ENCODE peak calls at places on chromosome 3, in four cellular contexts. P, Z, N and C are unnamed samples.

GRCh38 chr3:141050913-141051632 is at the start of gene SPSB4:
- DNase-seq in P (peak; percentile 90), Z (peak; percentile 97), N (peak; percentile 27), C (peak; percentile 93)

GRCh38 chr3:156551746-156552145 is 3.2 kb downstream of the SSR3 start:
- DNase-seq in P (no peak), Z (peak; percentile 60), N (peak; percentile 89), C (no peak)

GRCh38 chr3:147816770-147817169 is 407.6 kb downstream of the ZIC1 start:
- DNase-seq in P (no peak), Z (no peak), N (no peak), C (no peak)

GRCh38 chr3:45034612-45035252 is 8.6 kb downstream of the CLEC3B start:
- DNase-seq in P (no peak), Z (no peak), N (no peak), C (no peak)

GRCh38 chr3:16842710-16843270 is 42.0 kb upstream of the PLCL2 start:
- DNase-seq in P (no peak), Z (peak; percentile 23), N (no peak), C (no peak)

GRCh38 chr3:139173372-139174108 is 128.8 kb upstream of the PRR23C start:
- DNase-seq in P (no peak), Z (no peak), N (no peak), C (no peak)

GRCh38 chr3:46847744-46848143 is 15.5 kb downstream of the MYL3 start:
- DNase-seq in P (no peak), Z (no peak), N (no peak), C (peak; percentile 24)

GRCh38 chr3:14434105-14434504 is 31.7 kb downstream of the SLC6A6 start:
- DNase-seq in P (no peak), Z (no peak), N (peak; percentile 65), C (no peak)

GRCh38 chr3:108513961-108514360 is 3.6 kb upstream of the MYH15 start:
- DNase-seq in P (no peak), Z (no peak), N (peak; percentile 27), C (no peak)

GRCh38 chr3:105987809-105988208 is 119.0 kb upstream of the CBLB start:
- DNase-seq in P (no peak), Z (no peak), N (no peak), C (no peak)

GRCh38 chr3:4995500-4996053 is 16.3 kb downstream of the BHLHE40 start:
- DNase-seq in P (peak; percentile 23), Z (peak; percentile 65), N (peak; percentile 83), C (no peak)

GRCh38 chr3:173411288-173412064 is 13.9 kb downstream of the NLGN1 start:
- DNase-seq in P (no peak), Z (peak; percentile 25), N (peak; percentile 51), C (no peak)

DNA sequence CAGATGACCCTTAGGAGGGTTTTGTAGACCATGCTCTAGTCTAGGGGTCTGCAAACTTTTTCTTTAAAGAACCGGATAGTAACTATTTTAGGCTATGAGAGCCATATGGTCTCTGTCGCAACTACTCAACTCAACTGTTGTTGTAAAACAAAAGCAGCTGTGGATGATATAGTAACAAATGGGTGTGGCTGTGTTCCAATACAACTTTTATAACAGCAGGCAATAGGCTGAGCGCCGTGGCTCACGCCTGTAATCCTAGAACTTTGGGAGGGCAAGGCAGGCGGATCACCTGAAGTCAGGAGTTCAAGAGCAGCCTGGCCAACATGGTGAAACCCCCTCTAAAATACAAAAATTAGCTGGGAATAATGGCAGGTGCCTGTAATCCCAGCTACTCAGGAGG is 6.1 kb upstream of the CMTM6 start:
- DNase-seq in P (no peak), Z (no peak), N (peak; percentile 37), C (no peak)
- H3K56ac ChIP-seq in P (no peak overlapping the region), Z (no peak overlapping the region), N (no peak overlapping the region), C (no peak overlapping the region)

DNA sequence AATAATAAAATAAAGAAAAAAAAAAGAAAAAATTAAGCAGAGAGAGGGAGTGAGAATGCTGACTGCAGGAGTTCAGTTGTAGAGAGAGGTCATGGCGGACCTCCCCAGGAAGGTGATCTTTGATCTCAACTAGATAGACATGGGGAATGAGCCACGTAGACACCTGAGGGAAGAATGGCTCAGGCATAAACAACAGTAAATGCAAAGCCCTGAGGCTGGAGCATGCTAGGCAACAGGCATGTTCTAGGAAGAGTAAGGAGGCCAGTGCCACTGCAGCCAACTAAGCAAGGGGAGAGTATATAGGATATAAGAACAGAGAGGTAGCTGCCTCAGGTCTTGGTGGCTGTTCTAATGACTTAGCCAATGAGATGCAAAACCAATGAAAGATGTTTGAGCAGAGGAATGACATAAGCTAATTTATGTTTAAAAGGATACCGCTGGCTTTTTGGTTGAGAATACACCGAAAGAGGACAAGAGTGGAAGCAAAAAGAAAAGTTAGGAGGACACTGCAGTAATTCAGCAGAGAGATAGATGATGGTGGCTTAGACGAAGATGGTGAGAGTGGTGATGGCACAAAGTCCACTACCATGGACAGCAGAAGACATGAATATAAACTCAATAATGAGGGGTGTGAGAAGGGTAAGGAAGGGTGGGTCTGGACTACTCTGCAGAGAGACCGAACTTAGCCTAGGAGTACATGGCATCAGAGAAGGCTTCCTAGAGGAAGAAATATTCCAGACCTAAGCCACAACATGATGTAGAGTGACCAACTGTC is 174.6 kb downstream of the P3H2 start:
- DNase-seq in P (no peak), Z (no peak), N (no peak), C (no peak)
- H3K56ac ChIP-seq in P (no peak overlapping the region), Z (no peak overlapping the region), N (no peak overlapping the region), C (no peak overlapping the region)

DNA sequence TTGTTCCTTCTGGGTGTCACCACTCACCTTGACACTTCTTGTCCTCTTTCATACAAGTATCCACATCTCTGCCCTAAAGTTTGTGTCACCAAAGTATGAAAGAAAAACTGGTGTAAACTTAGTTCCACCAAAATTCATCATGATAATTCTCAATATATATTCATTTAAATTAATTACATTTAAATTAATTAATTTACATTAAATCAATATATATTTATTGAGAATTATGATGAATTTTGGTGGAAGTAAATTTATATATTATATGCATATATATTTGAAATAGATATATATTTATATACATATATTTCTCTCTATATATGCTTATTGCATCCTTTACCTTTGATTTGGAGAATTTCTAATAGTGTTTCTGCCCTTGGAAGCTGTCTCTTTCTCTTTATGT is 828.3 kb downstream of the PDCD6IP start:
- DNase-seq in P (no peak), Z (no peak), N (no peak), C (no peak)
- H3K56ac ChIP-seq in P (no peak overlapping the region), Z (no peak overlapping the region), N (no peak overlapping the region), C (no peak overlapping the region)

DNA sequence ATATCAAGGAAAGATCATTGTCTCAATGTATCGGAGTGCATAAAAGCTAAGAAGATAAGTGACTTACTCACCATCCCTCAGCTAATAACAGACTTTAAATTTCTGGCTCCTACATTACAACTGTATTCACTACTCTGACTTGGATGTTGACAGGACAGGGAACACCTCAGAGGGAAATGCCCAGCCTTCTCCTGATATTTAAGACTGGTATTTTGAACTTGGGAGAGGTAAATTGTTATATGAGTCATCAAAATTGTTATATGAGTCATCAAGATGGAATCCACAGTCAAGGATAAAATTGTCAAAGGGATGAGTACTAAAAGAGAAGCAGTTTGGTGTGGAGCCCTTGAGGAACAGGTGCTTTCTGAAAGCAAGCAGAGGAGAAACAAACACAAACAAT is 961.4 kb downstream of the VGLL3 start:
- DNase-seq in P (no peak), Z (peak; percentile 60), N (no peak), C (no peak)
- H3K56ac ChIP-seq in P (no peak overlapping the region), Z (no peak overlapping the region), N (no peak overlapping the region), C (no peak overlapping the region)

DNA sequence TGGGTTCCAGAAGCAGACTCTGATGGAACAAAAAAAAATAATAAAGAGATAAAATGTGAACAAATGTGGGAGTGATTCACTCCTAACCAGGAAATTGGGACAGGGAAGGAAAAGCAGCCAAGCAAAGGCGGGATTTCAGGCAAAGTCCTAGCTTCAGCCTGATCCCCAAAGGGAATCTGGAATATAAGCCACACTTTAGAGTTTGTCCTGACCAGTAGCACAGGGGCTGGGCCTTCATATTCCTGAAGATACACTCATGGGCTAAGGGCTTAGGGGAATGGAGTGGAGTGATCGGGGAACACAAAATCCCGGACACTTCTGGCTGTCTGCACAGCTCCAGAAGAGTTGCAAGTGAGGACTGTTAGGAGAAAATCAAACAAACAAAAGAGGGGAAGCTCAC is 135.0 kb upstream of the COL8A1 start:
- DNase-seq in P (no peak), Z (no peak), N (peak; percentile 40), C (no peak)
- H3K56ac ChIP-seq in P (no peak overlapping the region), Z (no peak overlapping the region), N (no peak overlapping the region), C (no peak overlapping the region)

GRCh38 chr3:100110101-100110500 is 4.2 kb downstream of the FILIP1L start:
- DNase-seq in P (no peak), Z (no peak), N (no peak), C (no peak)
- H3K56ac ChIP-seq in P (no peak overlapping the region), Z (no peak overlapping the region), N (no peak overlapping the region), C (no peak overlapping the region)

DNA sequence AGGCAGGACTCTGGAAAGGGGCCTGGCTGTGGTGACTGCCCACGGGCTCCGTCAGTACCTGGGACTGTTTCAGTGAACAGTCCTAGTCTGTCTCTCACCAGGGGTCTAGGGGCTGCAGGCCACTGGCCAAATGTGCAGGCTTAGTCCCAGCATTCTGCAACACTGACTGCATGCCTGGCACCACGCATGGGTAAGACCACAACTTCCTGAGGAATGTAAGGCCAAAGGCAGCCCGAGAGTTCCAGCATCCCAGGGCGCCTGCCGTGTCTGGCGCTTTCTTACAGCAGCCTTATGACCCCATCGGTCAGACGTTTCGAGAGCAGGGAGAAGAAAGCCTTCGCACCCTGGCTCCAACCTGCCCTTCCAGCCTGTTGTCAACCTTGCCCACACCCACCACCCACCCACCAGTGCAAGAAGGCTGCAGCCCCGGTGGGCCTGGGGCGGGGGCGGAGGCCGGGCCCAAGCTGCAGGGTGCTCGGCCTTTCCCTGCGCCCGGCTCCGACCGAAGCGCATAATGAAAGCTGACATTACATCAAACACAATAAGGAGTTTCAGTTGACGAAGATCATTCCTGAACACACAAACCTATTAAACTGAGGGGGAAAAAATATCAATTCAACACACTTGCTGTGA is 29.5 kb upstream of the TMEM115 start:
- DNase-seq in P (no peak), Z (peak; percentile 37), N (no peak), C (no peak)
- H3K56ac ChIP-seq in P (no peak overlapping the region), Z (no peak overlapping the region), N (no peak overlapping the region), C (no peak overlapping the region)

DNA sequence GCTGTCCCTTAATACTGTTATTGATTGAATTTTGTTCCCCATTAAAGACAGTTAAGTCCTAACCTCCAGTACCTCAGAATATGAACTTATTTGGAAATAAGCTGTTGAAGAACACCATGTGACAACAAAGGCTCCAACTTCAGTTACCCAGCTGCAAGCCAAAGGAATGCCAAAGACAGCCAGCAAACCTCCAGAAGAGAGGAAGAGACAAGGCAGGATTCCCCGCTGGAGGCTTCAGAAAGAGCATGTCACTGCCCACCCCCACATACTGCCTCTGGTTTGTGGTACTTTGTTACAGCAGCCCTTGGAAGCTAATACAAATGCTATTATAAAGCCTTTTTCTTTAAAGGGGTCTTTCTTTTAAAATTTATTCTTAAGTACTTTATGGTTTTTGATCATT is 18.4 kb upstream of the NEK10 start:
- DNase-seq in P (no peak), Z (peak; percentile 48), N (peak; percentile 13), C (no peak)
- H3K56ac ChIP-seq in P (no peak overlapping the region), Z (no peak overlapping the region), N (no peak overlapping the region), C (no peak overlapping the region)

DNA sequence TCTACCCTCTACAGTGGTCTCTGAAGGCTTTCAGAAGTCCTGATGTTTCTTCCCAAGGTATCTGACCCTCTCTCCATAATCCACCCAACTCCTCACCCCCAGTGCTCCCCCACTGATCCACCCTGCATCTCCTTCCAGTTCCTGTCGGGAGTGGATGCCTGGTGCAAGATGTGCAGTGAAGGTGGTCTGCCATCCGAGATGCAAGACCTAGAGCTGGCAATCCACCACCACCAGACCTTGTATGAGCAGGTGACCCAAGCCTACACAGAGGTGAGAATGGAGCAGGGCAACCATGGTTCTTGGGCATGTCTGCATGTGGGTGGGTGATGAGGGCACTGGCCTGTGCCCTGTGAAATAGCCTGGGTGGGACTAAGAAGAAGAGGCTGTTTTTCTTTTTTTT is 337.8 kb upstream of the ROPN1 start:
- DNase-seq in P (no peak), Z (no peak), N (no peak), C (no peak)
- H3K56ac ChIP-seq in P (no peak overlapping the region), Z (no peak overlapping the region), N (no peak overlapping the region), C (no peak overlapping the region)

GRCh38 chr3:30989266-30989799 is 94.9 kb upstream of the GADL1 start:
- DNase-seq in P (no peak), Z (no peak), N (no peak), C (no peak)
- H3K56ac ChIP-seq in P (no peak overlapping the region), Z (no peak overlapping the region), N (no peak overlapping the region), C (no peak overlapping the region)